ENCODE peak calls at places on chromosomes 1 and 21, in six cellular contexts. P, W, X, Y, K and I are unnamed samples.

GRCh38 chr1:2471159-2471471 is 5.0 kb upstream of the PLCH2 start:
- DNase-seq in P (no peak), W (no peak), X (no peak), Y (no peak), K (no peak), I (no peak)

GRCh38 chr1:78176448-78176847 is 130.7 kb downstream of the GIPC2 start:
- DNase-seq in P (peak; percentile 75), W (peak; percentile 85), X (no peak), Y (no peak), K (peak; percentile 60), I (peak; percentile 72)

GRCh38 chr21:26881504-26882228 is 36.5 kb upstream of the ADAMTS1 start:
- DNase-seq in P (peak; percentile 48), W (peak; percentile 59), X (no peak), Y (no peak), K (no peak), I (peak; percentile 61)

GRCh38 chr21:43640437-43640836 is 18.9 kb downstream of the HSF2BP start:
- DNase-seq in P (no peak), W (no peak), X (no peak), Y (no peak), K (no peak), I (no peak)

GRCh38 chr1:25173809-25174320 is 58.4 kb downstream of the SYF2 start:
- DNase-seq in P (no peak), W (no peak), X (no peak), Y (no peak), K (no peak), I (no peak)

GRCh38 chr1:166840309-166841302 is 1.3 kb downstream of the POGK start:
- DNase-seq in P (no peak), W (peak; percentile 32), X (no peak), Y (no peak), K (no peak), I (peak; percentile 62)

GRCh38 chr1:10917513-10918454 is 94.7 kb upstream of the TARDBP start:
- DNase-seq in P (no peak), W (no peak), X (no peak), Y (no peak), K (peak; percentile 13), I (peak; percentile 41)

GRCh38 chr1:147245586-147246021 is 3.1 kb downstream of the CHD1L start:
- DNase-seq in P (no peak), W (no peak), X (no peak), Y (no peak), K (no peak), I (no peak)

GRCh38 chr1:246107516-246108277 is 399.4 kb downstream of the SMYD3 start:
- DNase-seq in P (no peak), W (peak; percentile 16), X (no peak), Y (no peak), K (no peak), I (peak; percentile 64)

GRCh38 chr1:201039876-201040275 is 16.4 kb upstream of the KIF21B start:
- DNase-seq in P (no peak), W (no peak), X (no peak), Y (no peak), K (no peak), I (no peak)

GRCh38 chr21:36164427-36164784 is 7.8 kb downstream of the DOP1B start:
- DNase-seq in P (no peak), W (no peak), X (no peak), Y (no peak), K (peak; percentile 66), I (no peak)

GRCh38 chr1:33146038-33146437 is 35.8 kb downstream of the TRIM62 start:
- DNase-seq in P (no peak), W (no peak), X (no peak), Y (no peak), K (no peak), I (peak; percentile 56)

GRCh38 chr1:183956559-183957188 is 80.9 kb downstream of the COLGALT2 start:
- DNase-seq in P (peak; percentile 89), W (peak; percentile 78), X (peak; percentile 5), Y (no peak), K (no peak), I (peak; percentile 73)

GRCh38 chr1:37473431-37474050 is 839 bp upstream of the ZC3H12A start:
- DNase-seq in P (no peak), W (peak; percentile 41), X (no peak), Y (no peak), K (no peak), I (peak; percentile 92)

GRCh38 chr1:85198864-85199263 is 2.0 kb downstream of the SYDE2 start:
- DNase-seq in P (no peak), W (no peak), X (no peak), Y (no peak), K (no peak), I (peak; percentile 22)

GRCh38 chr21:42652527-42653491 is 612 bp upstream of the PDE9A start:
- DNase-seq in P (peak; percentile 38), W (peak; percentile 61), X (no peak), Y (peak; percentile 51), K (no peak), I (peak; percentile 97)

GRCh38 chr21:45532826-45533730 is 9.2 kb downstream of the SLC19A1 start:
- DNase-seq in P (no peak), W (no peak), X (no peak), Y (no peak), K (no peak), I (no peak)

GRCh38 chr1:229625893-229626831 is at the start of the genes TAF5L and URB2:
- DNase-seq in P (peak; percentile 96), W (peak; percentile 91), X (peak; percentile 82), Y (peak; percentile 98), K (peak; percentile 83), I (peak; percentile 100)

GRCh38 chr1:7401814-7402547 is 369.1 kb upstream of the VAMP3 start:
- DNase-seq in P (peak; percentile 99), W (peak; percentile 82), X (no peak), Y (no peak), K (no peak), I (peak; percentile 97)

GRCh38 chr1:58548381-58548780 is 1.9 kb upstream of the OMA1 start:
- DNase-seq in P (no peak), W (peak; percentile 41), X (no peak), Y (no peak), K (no peak), I (no peak)

GRCh38 chr1:156226782-156227181 is 14.0 kb downstream of the PMF1 start:
- DNase-seq in P (no peak), W (no peak), X (no peak), Y (no peak), K (no peak), I (no peak)

GRCh38 chr1:116748272-116748671 is 6.0 kb upstream of the CD2 start:
- DNase-seq in P (no peak), W (no peak), X (no peak), Y (no peak), K (no peak), I (no peak)